ENCODE peak calls at places on chromosomes 16 and 17, in nine cellular contexts. One of them, this sample, is unnamed. For H3K4me1, the result is how much of the 10 kb centered on the place peaks cover.

GRCh38 chr16:46607529-46607928 is 13.7 kb downstream of the SHCBP1 start:
- DNase-seq in effector memory CD4-positive, alpha-beta T cell: no peak
- DNase-seq in sigmoid colon: no peak
- DNase-seq in body of pancreas: no peak
- DNase-seq in thoracic aorta: no peak
- DNase-seq in iPS DF 6.9: no peak
- DNase-seq in aorta: no peak
- DNase-seq in heart left ventricle: no peak
- DNase-seq in pancreas: no peak
- DNase-seq in this sample: no peak

GRCh38 chr17:72952220-72952619 is 140.3 kb downstream of the SLC39A11 start:
- DNase-seq in effector memory CD4-positive, alpha-beta T cell: no peak
- DNase-seq in sigmoid colon: no peak
- DNase-seq in body of pancreas: no peak
- DNase-seq in thoracic aorta: no peak
- DNase-seq in iPS DF 6.9: no peak
- DNase-seq in aorta: no peak
- DNase-seq in heart left ventricle: no peak
- DNase-seq in pancreas: no peak
- DNase-seq in this sample: no peak

GRCh38 chr16:78553268-78554044 is 454.0 kb downstream of the WWOX start:
- DNase-seq in effector memory CD4-positive, alpha-beta T cell: no peak
- DNase-seq in sigmoid colon: no peak
- DNase-seq in body of pancreas: no peak
- DNase-seq in thoracic aorta: no peak
- DNase-seq in iPS DF 6.9: no peak
- DNase-seq in aorta: no peak
- DNase-seq in heart left ventricle: no peak
- DNase-seq in pancreas: no peak
- DNase-seq in this sample: no peak

GRCh38 chr16:25841776-25842175 is 150.0 kb downstream of the HS3ST4 start:
- DNase-seq in effector memory CD4-positive, alpha-beta T cell: no peak
- DNase-seq in sigmoid colon: no peak
- DNase-seq in body of pancreas: no peak
- DNase-seq in thoracic aorta: no peak
- DNase-seq in iPS DF 6.9: no peak
- DNase-seq in aorta: no peak
- DNase-seq in heart left ventricle: no peak
- DNase-seq in pancreas: no peak
- DNase-seq in this sample: no peak

GRCh38 chr16:1470543-1471251 is 4.1 kb downstream of the CLCN7 start:
- DNase-seq in effector memory CD4-positive, alpha-beta T cell: no peak
- DNase-seq in sigmoid colon: no peak
- DNase-seq in body of pancreas: peak
- DNase-seq in thoracic aorta: no peak
- DNase-seq in iPS DF 6.9: no peak
- DNase-seq in aorta: no peak
- DNase-seq in heart left ventricle: no peak
- DNase-seq in pancreas: peak
- DNase-seq in this sample: no peak

GRCh38 chr17:62724398-62725146 is 83.5 kb downstream of the MARCHF10 start:
- DNase-seq in effector memory CD4-positive, alpha-beta T cell: peak
- DNase-seq in sigmoid colon: peak
- DNase-seq in body of pancreas: no peak
- DNase-seq in thoracic aorta: no peak
- DNase-seq in iPS DF 6.9: no peak
- DNase-seq in aorta: no peak
- DNase-seq in heart left ventricle: no peak
- DNase-seq in pancreas: no peak
- DNase-seq in this sample: no peak

GRCh38 chr16:30076276-30076791 is 540 bp downstream of the PPP4C start:
- DNase-seq in effector memory CD4-positive, alpha-beta T cell: no peak
- DNase-seq in sigmoid colon: no peak
- DNase-seq in body of pancreas: no peak
- DNase-seq in thoracic aorta: no peak
- DNase-seq in iPS DF 6.9: no peak
- DNase-seq in aorta: peak
- DNase-seq in heart left ventricle: no peak
- DNase-seq in pancreas: no peak
- DNase-seq in this sample: no peak

GRCh38 chr16:2191446-2191706 is 5.0 kb downstream of the CASKIN1 start:
- DNase-seq in effector memory CD4-positive, alpha-beta T cell: no peak
- DNase-seq in sigmoid colon: no peak
- DNase-seq in body of pancreas: no peak
- DNase-seq in thoracic aorta: no peak
- DNase-seq in iPS DF 6.9: no peak
- DNase-seq in aorta: no peak
- DNase-seq in heart left ventricle: no peak
- DNase-seq in pancreas: no peak
- DNase-seq in this sample: no peak

GRCh38 chr16:30748634-30749445 is 615 bp downstream of the PHKG2 start:
- DNase-seq in effector memory CD4-positive, alpha-beta T cell: no peak
- DNase-seq in sigmoid colon: peak
- DNase-seq in body of pancreas: peak
- DNase-seq in thoracic aorta: no peak
- DNase-seq in iPS DF 6.9: no peak
- DNase-seq in aorta: no peak
- DNase-seq in heart left ventricle: no peak
- DNase-seq in pancreas: peak
- DNase-seq in this sample: no peak

GRCh38 chr16:17227278-17227677 is 243.5 kb downstream of the XYLT1 start:
- DNase-seq in effector memory CD4-positive, alpha-beta T cell: no peak
- DNase-seq in sigmoid colon: no peak
- DNase-seq in body of pancreas: no peak
- DNase-seq in thoracic aorta: no peak
- DNase-seq in iPS DF 6.9: no peak
- DNase-seq in aorta: no peak
- DNase-seq in heart left ventricle: no peak
- DNase-seq in pancreas: no peak
- DNase-seq in this sample: no peak

GRCh38 chr16:67961551-67961957 is 6.9 kb downstream of the SLC12A4 start:
- DNase-seq in effector memory CD4-positive, alpha-beta T cell: no peak
- DNase-seq in sigmoid colon: no peak
- DNase-seq in body of pancreas: peak
- DNase-seq in thoracic aorta: no peak
- DNase-seq in iPS DF 6.9: no peak
- DNase-seq in aorta: peak
- DNase-seq in heart left ventricle: peak
- DNase-seq in pancreas: peak
- DNase-seq in this sample: no peak

GRCh38 chr17:19384723-19385391 is 2.1 kb downstream of the MFAP4 start:
- DNase-seq in effector memory CD4-positive, alpha-beta T cell: no peak
- DNase-seq in sigmoid colon: peak
- DNase-seq in body of pancreas: peak
- DNase-seq in thoracic aorta: no peak
- DNase-seq in iPS DF 6.9: no peak
- DNase-seq in aorta: peak
- DNase-seq in heart left ventricle: peak
- DNase-seq in pancreas: no peak
- DNase-seq in this sample: peak

GRCh38 chr16:64952177-64952576 is 169.7 kb downstream of the CDH11 start:
- DNase-seq in effector memory CD4-positive, alpha-beta T cell: no peak
- DNase-seq in sigmoid colon: no peak
- DNase-seq in body of pancreas: no peak
- DNase-seq in thoracic aorta: no peak
- DNase-seq in iPS DF 6.9: no peak
- DNase-seq in aorta: no peak
- DNase-seq in heart left ventricle: no peak
- DNase-seq in pancreas: no peak
- DNase-seq in this sample: no peak

DNA sequence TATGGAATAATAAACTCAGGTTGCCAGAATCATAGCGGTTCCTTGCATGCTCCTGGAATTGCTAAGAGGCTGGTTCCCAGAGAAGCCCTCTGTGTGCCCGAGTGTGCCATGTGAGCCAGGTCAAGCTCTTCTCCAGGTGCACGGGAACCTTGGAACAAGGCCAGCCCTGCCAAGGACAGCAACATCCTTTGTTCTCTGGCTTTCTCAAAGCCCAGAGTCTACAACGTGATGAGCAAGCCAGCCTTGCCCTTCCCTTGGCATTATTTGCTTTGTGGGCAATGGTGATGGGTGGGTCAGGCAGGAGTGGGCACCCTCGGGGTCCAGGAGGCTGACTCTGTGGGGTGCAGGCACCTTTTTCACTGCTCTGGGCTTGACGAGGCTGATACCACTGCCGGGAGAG is 14.2 kb upstream of the SEC14L1 start:
- DNase-seq in effector memory CD4-positive, alpha-beta T cell: no peak
- DNase-seq in sigmoid colon: no peak
- DNase-seq in body of pancreas: peak
- DNase-seq in thoracic aorta: no peak
- DNase-seq in iPS DF 6.9: no peak
- DNase-seq in aorta: no peak
- DNase-seq in heart left ventricle: no peak
- DNase-seq in pancreas: peak
- DNase-seq in this sample: no peak
- H3K27ac ChIP-seq in effector memory CD4-positive, alpha-beta T cell: no peak
- H3K27ac ChIP-seq in sigmoid colon: no peak
- H3K27ac ChIP-seq in body of pancreas: peak
- H3K27ac ChIP-seq in thoracic aorta: no peak
- H3K27ac ChIP-seq in iPS DF 6.9: no peak
- H3K27ac ChIP-seq in aorta: no peak
- H3K27ac ChIP-seq in heart left ventricle: peak
- H3K27ac ChIP-seq in pancreas: no peak
- H3K27ac ChIP-seq in this sample: peak

GRCh38 chr17:45581860-45582259 is 91.3 kb upstream of the PLEKHM1 start:
- DNase-seq in effector memory CD4-positive, alpha-beta T cell: no peak
- DNase-seq in sigmoid colon: no peak
- DNase-seq in body of pancreas: no peak
- DNase-seq in thoracic aorta: no peak
- DNase-seq in iPS DF 6.9: no peak
- DNase-seq in aorta: no peak
- DNase-seq in heart left ventricle: no peak
- DNase-seq in pancreas: no peak
- DNase-seq in this sample: no peak
- H3K4me1 ChIP-seq in effector memory CD4-positive, alpha-beta T cell: under half
- H3K4me1 ChIP-seq in sigmoid colon: under half
- H3K4me1 ChIP-seq in body of pancreas: under half
- H3K4me1 ChIP-seq in thoracic aorta: under half
- H3K4me1 ChIP-seq in iPS DF 6.9: under half
- H3K4me1 ChIP-seq in aorta: under half
- H3K4me1 ChIP-seq in heart left ventricle: under half
- H3K4me1 ChIP-seq in pancreas: under half
- H3K4me1 ChIP-seq in this sample: under half

GRCh38 chr17:76738468-76738850 is 540 bp downstream of the MFSD11 start:
- DNase-seq in effector memory CD4-positive, alpha-beta T cell: no peak
- DNase-seq in sigmoid colon: peak
- DNase-seq in body of pancreas: no peak
- DNase-seq in thoracic aorta: no peak
- DNase-seq in iPS DF 6.9: no peak
- DNase-seq in aorta: no peak
- DNase-seq in heart left ventricle: no peak
- DNase-seq in pancreas: no peak
- DNase-seq in this sample: no peak
- H3K27ac ChIP-seq in effector memory CD4-positive, alpha-beta T cell: peak
- H3K27ac ChIP-seq in sigmoid colon: peak
- H3K27ac ChIP-seq in body of pancreas: peak
- H3K27ac ChIP-seq in thoracic aorta: peak
- H3K27ac ChIP-seq in iPS DF 6.9: no peak
- H3K27ac ChIP-seq in aorta: no peak
- H3K27ac ChIP-seq in heart left ventricle: peak
- H3K27ac ChIP-seq in pancreas: peak
- H3K27ac ChIP-seq in this sample: peak

GRCh38 chr17:79801156-79802038 is 4.5 kb upstream of the CBX8 start:
- DNase-seq in effector memory CD4-positive, alpha-beta T cell: no peak
- DNase-seq in sigmoid colon: no peak
- DNase-seq in body of pancreas: peak
- DNase-seq in thoracic aorta: no peak
- DNase-seq in iPS DF 6.9: no peak
- DNase-seq in aorta: no peak
- DNase-seq in heart left ventricle: no peak
- DNase-seq in pancreas: peak
- DNase-seq in this sample: no peak
- H3K4me1 ChIP-seq in effector memory CD4-positive, alpha-beta T cell: half or more
- H3K4me1 ChIP-seq in sigmoid colon: half or more
- H3K4me1 ChIP-seq in body of pancreas: half or more
- H3K4me1 ChIP-seq in thoracic aorta: under half
- H3K4me1 ChIP-seq in iPS DF 6.9: under half
- H3K4me1 ChIP-seq in aorta: under half
- H3K4me1 ChIP-seq in heart left ventricle: half or more
- H3K4me1 ChIP-seq in pancreas: under half
- H3K4me1 ChIP-seq in this sample: half or more

DNA sequence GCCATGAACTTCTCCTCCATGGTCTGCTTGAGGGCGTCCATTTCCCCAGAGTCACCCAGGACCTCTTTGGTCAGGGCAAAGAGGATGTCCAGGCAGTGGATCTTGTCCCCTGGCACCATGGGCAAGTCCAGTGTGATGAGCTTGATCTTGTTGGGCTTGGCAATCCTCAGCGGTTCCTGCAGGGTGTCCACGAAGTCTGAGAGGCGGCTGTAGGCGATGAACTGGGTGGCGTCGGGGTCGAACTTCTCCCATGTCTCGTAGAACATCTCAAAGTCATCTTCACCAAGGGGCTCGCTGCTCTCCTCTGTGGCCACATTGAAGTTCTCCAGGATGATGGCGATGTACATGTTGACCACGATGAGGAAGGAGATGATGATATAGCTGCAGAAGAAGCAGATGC is 9.0 kb upstream of the CD79B start:
- DNase-seq in effector memory CD4-positive, alpha-beta T cell: no peak
- DNase-seq in sigmoid colon: no peak
- DNase-seq in body of pancreas: no peak
- DNase-seq in thoracic aorta: no peak
- DNase-seq in iPS DF 6.9: no peak
- DNase-seq in aorta: no peak
- DNase-seq in heart left ventricle: no peak
- DNase-seq in pancreas: no peak
- DNase-seq in this sample: no peak
- H3K27ac ChIP-seq in effector memory CD4-positive, alpha-beta T cell: no peak
- H3K27ac ChIP-seq in sigmoid colon: no peak
- H3K27ac ChIP-seq in body of pancreas: no peak
- H3K27ac ChIP-seq in thoracic aorta: no peak
- H3K27ac ChIP-seq in iPS DF 6.9: no peak
- H3K27ac ChIP-seq in aorta: no peak
- H3K27ac ChIP-seq in heart left ventricle: no peak
- H3K27ac ChIP-seq in pancreas: no peak
- H3K27ac ChIP-seq in this sample: no peak